ENCODE peak calls at places on chromosomes 12 and 14, in five cellular contexts. One of them, this sample, is unnamed.

GRCh38 chr12:133129368-133130037 is 571 bp downstream of the ZNF891 start:
- DNase-seq in transverse colon: no peak
- DNase-seq in A549: no peak
- DNase-seq in stomach: no peak
- DNase-seq in sigmoid colon: no peak
- DNase-seq in this sample: no peak

GRCh38 chr12:66354291-66354690 is 52.0 kb downstream of the HELB start:
- DNase-seq in transverse colon: no peak
- DNase-seq in A549: no peak
- DNase-seq in stomach: no peak
- DNase-seq in sigmoid colon: no peak
- DNase-seq in this sample: no peak

GRCh38 chr12:48414046-48414445 is 58.3 kb upstream of the ANP32D start:
- DNase-seq in transverse colon: no peak
- DNase-seq in A549: no peak
- DNase-seq in stomach: no peak
- DNase-seq in sigmoid colon: peak; percentile 69
- DNase-seq in this sample: no peak

GRCh38 chr12:47576256-47576655 is 129.6 kb downstream of the RPAP3 start:
- DNase-seq in transverse colon: no peak
- DNase-seq in A549: no peak
- DNase-seq in stomach: no peak
- DNase-seq in sigmoid colon: no peak
- DNase-seq in this sample: no peak

GRCh38 chr12:32501835-32502333 is 102.5 kb downstream of the FGD4 start:
- DNase-seq in transverse colon: no peak
- DNase-seq in A549: no peak
- DNase-seq in stomach: peak; percentile 75
- DNase-seq in sigmoid colon: no peak
- DNase-seq in this sample: peak; percentile 77

GRCh38 chr14:26138764-26139445 is 458.9 kb downstream of the NOVA1 start:
- DNase-seq in transverse colon: no peak
- DNase-seq in A549: peak; percentile 25
- DNase-seq in stomach: no peak
- DNase-seq in sigmoid colon: no peak
- DNase-seq in this sample: no peak

GRCh38 chr12:93737457-93738198 is 60.5 kb downstream of the CRADD start:
- DNase-seq in transverse colon: no peak
- DNase-seq in A549: no peak
- DNase-seq in stomach: no peak
- DNase-seq in sigmoid colon: peak; percentile 84
- DNase-seq in this sample: no peak

GRCh38 chr12:79174656-79175055 is 310.1 kb downstream of the SYT1 start:
- DNase-seq in transverse colon: no peak
- DNase-seq in A549: peak; percentile 78
- DNase-seq in stomach: no peak
- DNase-seq in sigmoid colon: no peak
- DNase-seq in this sample: no peak

GRCh38 chr14:85702937-85703336 is 173.0 kb downstream of the FLRT2 start:
- DNase-seq in transverse colon: no peak
- DNase-seq in A549: no peak
- DNase-seq in stomach: no peak
- DNase-seq in sigmoid colon: no peak
- DNase-seq in this sample: no peak

GRCh38 chr12:117367006-117367638 is 5.7 kb upstream of the NOS1 start:
- DNase-seq in transverse colon: peak; percentile 78
- DNase-seq in A549: peak; percentile 85
- DNase-seq in stomach: peak; percentile 84
- DNase-seq in sigmoid colon: peak; percentile 74
- DNase-seq in this sample: peak; percentile 73

GRCh38 chr14:59425322-59425945 is 39.7 kb downstream of the GPR135 start:
- DNase-seq in transverse colon: no peak
- DNase-seq in A549: no peak
- DNase-seq in stomach: no peak
- DNase-seq in sigmoid colon: peak; percentile 69
- DNase-seq in this sample: no peak

GRCh38 chr14:30966415-30967363 is 58.8 kb upstream of the AP4S1 start:
- DNase-seq in transverse colon: no peak
- DNase-seq in A549: peak; percentile 53
- DNase-seq in stomach: no peak
- DNase-seq in sigmoid colon: no peak
- DNase-seq in this sample: no peak

GRCh38 chr12:26274441-26275312 is 79.3 kb downstream of the SSPN start:
- DNase-seq in transverse colon: peak; percentile 78
- DNase-seq in A549: peak; percentile 98
- DNase-seq in stomach: peak; percentile 85
- DNase-seq in sigmoid colon: peak; percentile 95
- DNase-seq in this sample: peak; percentile 90

GRCh38 chr12:28799337-28799736 is 349.7 kb upstream of the FAR2 start:
- DNase-seq in transverse colon: no peak
- DNase-seq in A549: no peak
- DNase-seq in stomach: no peak
- DNase-seq in sigmoid colon: no peak
- DNase-seq in this sample: no peak

GRCh38 chr12:24015771-24016170 is 66.3 kb upstream of the SOX5 start:
- DNase-seq in transverse colon: no peak
- DNase-seq in A549: no peak
- DNase-seq in stomach: no peak
- DNase-seq in sigmoid colon: no peak
- DNase-seq in this sample: no peak

GRCh38 chr14:71011479-71011878 is 104.2 kb downstream of the PCNX1 start:
- DNase-seq in transverse colon: no peak
- DNase-seq in A549: no peak
- DNase-seq in stomach: no peak
- DNase-seq in sigmoid colon: no peak
- DNase-seq in this sample: no peak

GRCh38 chr12:102478416-102479098 is 1.8 kb downstream of the IGF1 start:
- DNase-seq in transverse colon: peak; percentile 33
- DNase-seq in A549: no peak
- DNase-seq in stomach: peak; percentile 28
- DNase-seq in sigmoid colon: no peak
- DNase-seq in this sample: no peak

GRCh38 chr12:102479099-102479887 is 1.1 kb downstream of the IGF1 start:
- DNase-seq in transverse colon: peak; percentile 25
- DNase-seq in A549: no peak
- DNase-seq in stomach: no peak
- DNase-seq in sigmoid colon: no peak
- DNase-seq in this sample: no peak

GRCh38 chr12:102475355-102475754 is 5.0 kb downstream of the IGF1 start:
- DNase-seq in transverse colon: no peak
- DNase-seq in A549: no peak
- DNase-seq in stomach: no peak
- DNase-seq in sigmoid colon: no peak
- DNase-seq in this sample: no peak

GRCh38 chr12:102470964-102471363 is 9.4 kb downstream of the IGF1 start:
- DNase-seq in transverse colon: no peak
- DNase-seq in A549: no peak
- DNase-seq in stomach: no peak
- DNase-seq in sigmoid colon: no peak
- DNase-seq in this sample: no peak

DNA sequence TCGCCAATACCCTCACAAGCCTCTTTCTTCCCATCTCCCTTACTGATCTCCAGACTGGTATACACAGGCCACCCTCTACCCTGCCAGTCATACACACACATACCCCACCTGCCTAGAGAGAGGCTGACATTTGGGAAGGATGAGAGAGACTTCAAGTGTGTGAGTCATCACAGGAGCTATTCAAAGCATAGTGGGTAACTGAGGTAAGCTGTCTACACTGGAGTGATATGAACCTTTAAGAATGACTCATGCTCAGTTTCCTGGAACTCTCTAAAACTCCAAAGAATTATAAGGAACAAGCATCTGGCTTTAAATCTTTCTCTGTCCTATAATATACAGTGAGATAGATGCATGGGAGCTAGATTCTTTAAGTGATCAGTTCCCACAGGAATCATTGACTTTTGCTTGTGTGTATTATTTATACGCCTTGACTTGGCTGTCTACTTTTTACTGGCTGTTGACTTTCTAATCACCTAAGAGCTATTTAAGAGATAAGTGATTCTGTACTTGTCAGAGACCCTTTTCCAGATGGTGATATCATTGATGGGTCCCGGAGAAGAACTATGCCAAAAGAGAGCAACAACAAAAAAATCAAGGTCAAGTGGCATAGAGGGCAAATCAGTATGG is 5.8 kb downstream of the IGF1 start:
- DNase-seq in transverse colon: no peak
- DNase-seq in A549: peak; percentile 18
- DNase-seq in stomach: no peak
- DNase-seq in sigmoid colon: no peak
- DNase-seq in this sample: no peak
- TF ChIP-seq EP300 in transverse colon: no peak
- TF ChIP-seq EP300 in A549: no peak
- TF ChIP-seq EP300 in stomach: no peak
- TF ChIP-seq EP300 in sigmoid colon: no peak
- TF ChIP-seq EP300 in this sample: no peak

GRCh38 chr12:50620975-50621360 is 116.2 kb downstream of the DIP2B start:
- DNase-seq in transverse colon: no peak
- DNase-seq in A549: no peak
- DNase-seq in stomach: no peak
- DNase-seq in sigmoid colon: no peak
- DNase-seq in this sample: no peak

GRCh38 chr12:50620050-50620974 is 115.5 kb downstream of the DIP2B start:
- DNase-seq in transverse colon: no peak
- DNase-seq in A549: peak; percentile 39
- DNase-seq in stomach: no peak
- DNase-seq in sigmoid colon: no peak
- DNase-seq in this sample: no peak

GRCh38 chr12:50618864-50619609 is 114.3 kb downstream of the DIP2B start:
- DNase-seq in transverse colon: peak; percentile 52
- DNase-seq in A549: peak; percentile 30
- DNase-seq in stomach: no peak
- DNase-seq in sigmoid colon: no peak
- DNase-seq in this sample: no peak

GRCh38 chr12:50619610-50619958 is 114.8 kb downstream of the DIP2B start:
- DNase-seq in transverse colon: no peak
- DNase-seq in A549: no peak
- DNase-seq in stomach: no peak
- DNase-seq in sigmoid colon: no peak
- DNase-seq in this sample: no peak

DNA sequence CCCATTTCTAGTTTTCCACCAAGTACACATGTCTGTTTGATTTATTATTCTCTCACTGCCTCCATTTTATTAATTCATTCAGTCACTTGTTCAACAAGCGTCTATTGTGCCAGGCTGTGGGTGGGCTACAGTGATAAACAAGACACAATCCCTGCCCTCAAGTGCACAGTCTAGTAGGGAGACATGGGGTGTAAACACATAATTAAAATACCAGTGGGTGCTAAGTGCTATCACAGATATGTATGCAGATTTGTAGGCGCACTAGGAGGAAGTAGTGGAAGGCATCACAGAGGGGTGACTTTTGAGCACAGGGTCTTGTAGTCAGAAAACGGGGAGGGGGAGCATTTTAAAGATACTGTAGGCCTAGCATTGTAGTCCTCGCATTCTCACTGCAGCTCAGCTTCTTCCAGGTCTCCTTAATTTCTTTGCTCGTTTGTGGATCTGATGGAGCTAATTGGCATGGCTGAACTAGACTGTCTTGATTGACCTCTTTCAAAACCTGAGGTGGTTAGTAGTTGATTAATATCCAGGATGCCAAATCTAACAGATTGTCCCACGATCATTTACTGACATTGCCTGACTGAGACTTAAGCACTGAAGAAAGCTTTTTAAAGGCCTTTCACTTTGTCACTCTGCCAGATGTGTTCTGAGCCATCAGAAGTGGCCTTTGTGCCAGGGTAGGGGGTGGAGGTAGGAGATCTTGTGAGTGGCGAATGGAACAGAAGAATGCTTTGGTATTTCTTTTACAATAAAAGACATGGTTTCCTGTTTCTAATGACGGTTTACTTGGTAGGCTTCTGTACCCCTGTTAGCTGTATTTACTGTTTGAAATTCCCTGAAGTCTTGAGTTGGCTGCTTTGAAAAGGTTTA is 116.9 kb downstream of the DIP2B start:
- DNase-seq in transverse colon: peak; percentile 40
- DNase-seq in A549: no peak
- DNase-seq in stomach: no peak
- DNase-seq in sigmoid colon: no peak
- DNase-seq in this sample: no peak
- TF ChIP-seq EP300 in transverse colon: no peak
- TF ChIP-seq EP300 in A549: no peak
- TF ChIP-seq EP300 in stomach: no peak
- TF ChIP-seq EP300 in sigmoid colon: no peak
- TF ChIP-seq EP300 in this sample: no peak

DNA sequence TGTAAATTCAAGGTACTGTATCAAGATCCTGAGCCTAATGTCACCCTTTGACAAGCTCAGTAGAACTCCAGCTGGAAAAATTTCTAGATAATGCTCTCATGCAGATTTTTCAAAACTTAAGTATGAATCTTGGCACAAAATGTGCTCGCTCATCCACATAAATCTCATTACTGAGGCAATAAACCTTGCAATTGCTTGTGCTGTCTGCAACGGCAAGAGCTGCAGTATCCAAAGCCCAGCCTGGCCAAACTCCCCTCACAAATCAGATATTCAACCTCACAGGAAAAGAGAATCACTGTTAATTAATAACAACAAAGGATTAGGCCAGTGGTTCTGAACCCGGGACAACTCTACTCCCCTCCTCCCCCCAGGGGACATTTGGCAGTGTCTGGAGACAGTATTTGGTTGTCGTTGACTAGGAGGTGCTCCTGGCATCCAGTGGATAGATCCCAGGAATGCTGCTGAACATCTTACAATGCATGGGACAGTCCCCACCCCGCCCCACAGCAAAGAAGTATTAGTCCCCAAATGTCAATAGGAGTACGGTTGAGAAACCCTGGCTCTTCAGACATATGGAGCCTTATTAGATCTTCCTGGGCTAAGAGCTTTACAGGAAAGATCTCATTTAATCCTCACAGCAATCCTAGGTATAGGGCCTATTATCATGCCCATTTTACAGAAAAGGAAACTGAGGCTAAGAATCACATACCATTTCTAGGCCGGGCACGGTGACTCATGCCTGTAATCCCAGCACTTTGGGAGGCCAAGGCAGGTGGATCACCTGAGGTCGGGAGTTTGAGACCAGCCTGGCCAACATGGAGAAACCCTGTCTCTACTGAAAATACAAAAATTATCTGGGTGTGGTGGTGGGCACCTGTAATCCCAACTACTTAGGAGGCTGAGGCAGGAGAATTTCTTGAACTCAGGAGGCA is 19.4 kb upstream of the CORO1C start:
- DNase-seq in transverse colon: no peak
- DNase-seq in A549: no peak
- DNase-seq in stomach: no peak
- DNase-seq in sigmoid colon: peak; percentile 66
- DNase-seq in this sample: no peak
- TF ChIP-seq EP300 in transverse colon: no peak
- TF ChIP-seq EP300 in A549: no peak
- TF ChIP-seq EP300 in stomach: no peak
- TF ChIP-seq EP300 in sigmoid colon: no peak
- TF ChIP-seq EP300 in this sample: no peak

DNA sequence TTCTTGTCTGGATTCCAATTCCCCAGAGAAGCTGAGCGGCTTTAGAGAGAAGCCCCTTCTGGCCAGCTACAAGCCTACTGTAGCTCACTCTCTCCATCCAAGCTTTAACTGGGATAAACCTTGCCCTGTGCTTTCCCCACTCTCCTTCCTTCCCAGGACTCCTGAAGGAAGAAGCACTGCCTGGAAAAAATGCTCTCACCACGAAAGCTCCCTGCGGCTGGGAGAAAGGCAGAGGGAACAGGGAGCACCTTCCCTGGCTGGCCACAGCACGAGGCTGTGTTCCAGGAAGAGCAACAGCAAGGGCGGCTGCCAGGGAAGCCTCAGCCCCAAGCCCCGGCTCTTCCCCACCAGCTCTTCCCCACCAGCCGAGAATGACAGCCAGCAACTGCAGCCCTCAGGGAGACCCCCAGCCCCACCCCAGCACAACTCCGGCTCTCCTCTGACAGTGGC is 40.8 kb upstream of the PNMA1 start:
- DNase-seq in transverse colon: peak; percentile 59
- DNase-seq in A549: no peak
- DNase-seq in stomach: peak; percentile 71
- DNase-seq in sigmoid colon: peak; percentile 90
- DNase-seq in this sample: no peak
- TF ChIP-seq EP300 in transverse colon: no peak
- TF ChIP-seq EP300 in A549: no peak
- TF ChIP-seq EP300 in stomach: no peak
- TF ChIP-seq EP300 in sigmoid colon: peak; percentile 5
- TF ChIP-seq EP300 in this sample: no peak